ENCODE peak calls at places on chromosomes 4 and X, in nine cellular contexts. L is adrenal gland, U is fibroblast of villous mesenchyme, X is COR-L47, Z is T follicular helper cell, S is G401, O is iPS-NIHi11, I is ascending aorta, T is ACHN. G is an unnamed sample.

GRCh38 chr4:37068580-37068979 is 176.0 kb upstream of the NWD2 start:
- DNase-seq in L (no peak), U (no peak), X (no peak), Z (no peak), S (no peak), O (peak), I (no peak), T (no peak), G (no peak)

GRCh38 chr4:82851318-82851717 is 39.6 kb downstream of the SEC31A start:
- DNase-seq in L (no peak), U (no peak), X (no peak), Z (no peak), S (no peak), O (no peak), I (no peak), T (no peak), G (no peak)

GRCh38 chr4:146442801-146443200 is 78.9 kb downstream of the SLC10A7 start:
- DNase-seq in L (no peak), U (peak), X (no peak), Z (no peak), S (no peak), O (no peak), I (no peak), T (no peak), G (no peak)

GRCh38 chr4:1297456-1298325 is 8.0 kb downstream of the MAEA start:
- DNase-seq in L (peak), U (no peak), X (no peak), Z (no peak), S (no peak), O (peak), I (no peak), T (no peak), G (no peak)

GRCh38 chrX:1468250-1468772 is 15.6 kb upstream of the ASMTL start:
- DNase-seq in L (peak), U (no peak), X (no peak), Z (peak), S (no peak), O (no peak), I (no peak), T (peak), G (peak)

GRCh38 chr4:152014280-152014679 is 253.5 kb upstream of the GATB start:
- DNase-seq in L (no peak), U (no peak), X (no peak), Z (peak), S (no peak), O (no peak), I (no peak), T (no peak), G (no peak)

GRCh38 chrX:69705818-69706217 is 89.9 kb downstream of the EDA start:
- DNase-seq in L (no peak), U (no peak), X (no peak), Z (no peak), S (no peak), O (peak), I (no peak), T (no peak), G (no peak)

GRCh38 chr4:5019274-5019673 is at the start of gene CYTL1:
- DNase-seq in L (no peak), U (no peak), X (no peak), Z (no peak), S (no peak), O (peak), I (no peak), T (no peak), G (no peak)

GRCh38 chr4:780730-781492 is 45.0 kb downstream of the CPLX1 start:
- DNase-seq in L (no peak), U (peak), X (no peak), Z (no peak), S (no peak), O (no peak), I (no peak), T (no peak), G (no peak)